ENCODE peak calls at places on chromosomes 1 and 21, in six cellular contexts. G is fibroblast of lung, X is SK-N-SH, L is stomach, H is adrenal gland, A is body of pancreas. R is an unnamed sample.

GRCh38 chr1:201377611-201378092 is at the start of gene TNNT2:
- DNase-seq in A (no peak), H (no peak), G (no peak), X (peak), L (no peak), R (no peak)

GRCh38 chr1:30903343-30904034 is 5.1 kb downstream of the SDC3 start:
- DNase-seq in X (no peak), G (peak), L (no peak), H (no peak), A (no peak), R (no peak)

GRCh38 chr1:156508205-156508954 is 7.8 kb upstream of the MEF2D start:
- DNase-seq in G (peak), A (no peak), X (no peak), H (peak), L (peak), R (no peak)

GRCh38 chr1:22418352-22418751 is 33.3 kb upstream of the ZBTB40 start:
- DNase-seq in G (no peak), H (no peak), A (no peak), X (no peak), L (no peak), R (no peak)

GRCh38 chr1:23615852-23616251 is 56.6 kb upstream of the ID3 start:
- DNase-seq in H (no peak), X (no peak), L (no peak), G (no peak), A (no peak), R (no peak)

GRCh38 chr21:42248783-42249597 is 30.1 kb downstream of the ABCG1 start:
- DNase-seq in H (no peak), G (no peak), A (no peak), X (no peak), L (no peak), R (no peak)

GRCh38 chr21:39123375-39123774 is 59.9 kb downstream of the PSMG1 start:
- DNase-seq in H (no peak), A (no peak), X (no peak), G (no peak), L (no peak), R (no peak)

GRCh38 chr21:30116474-30116873 is 50.1 kb downstream of the CLDN17 start:
- DNase-seq in L (no peak), A (no peak), X (no peak), G (no peak), H (no peak), R (no peak)

GRCh38 chr1:43441166-43441893 is 12.4 kb downstream of the HYI start:
- DNase-seq in A (no peak), H (peak), G (no peak), X (no peak), L (peak), R (no peak)

GRCh38 chr1:119227446-119227845 is 87.0 kb upstream of the WARS2 start:
- DNase-seq in L (no peak), A (no peak), X (no peak), G (no peak), H (no peak), R (no peak)

GRCh38 chr1:5765997-5766913 is 226.0 kb downstream of the NPHP4 start:
- DNase-seq in H (no peak), L (no peak), G (no peak), X (no peak), A (no peak), R (no peak)

GRCh38 chr1:212699104-212699838 is 369 bp downstream of the BATF3 start:
- DNase-seq in A (peak), X (peak), H (peak), G (peak), L (peak), R (peak)

GRCh38 chr1:231691618-231692259 is 65.1 kb downstream of the DISC1 start:
- DNase-seq in A (no peak), H (peak), L (no peak), G (peak), X (peak), R (peak)

GRCh38 chr1:172447641-172448040 is 3.8 kb upstream of the PIGC start:
- DNase-seq in G (no peak), X (no peak), A (no peak), H (peak), L (no peak), R (no peak)

GRCh38 chr1:6097824-6098223 is 52.1 kb downstream of the KCNAB2 start:
- DNase-seq in H (no peak), G (no peak), A (no peak), L (no peak), X (no peak), R (no peak)

GRCh38 chr1:22702255-22702654 is 8.4 kb upstream of the EPHB2 start:
- DNase-seq in X (no peak), G (no peak), A (no peak), L (no peak), H (no peak), R (no peak)

GRCh38 chr1:151840421-151840820 is 801 bp upstream of the C2CD4D start:
- DNase-seq in G (no peak), A (no peak), X (no peak), H (no peak), L (no peak), R (no peak)

GRCh38 chr1:41631971-41632370 is 147.5 kb upstream of the EDN2 start:
- DNase-seq in H (no peak), L (no peak), X (no peak), A (no peak), G (peak), R (no peak)

GRCh38 chr1:208221291-208221622 is 22.9 kb downstream of the PLXNA2 start:
- DNase-seq in X (no peak), A (no peak), H (no peak), G (no peak), L (no peak), R (no peak)

GRCh38 chr1:220741349-220741748 is 6.8 kb upstream of the MTARC2 start:
- DNase-seq in X (no peak), A (no peak), L (no peak), G (no peak), H (no peak), R (no peak)

GRCh38 chr1:65389296-65389695 is 31.2 kb upstream of the LEPR start:
- DNase-seq in A (no peak), X (no peak), H (no peak), G (peak), L (no peak), R (no peak)

GRCh38 chr1:181221078-181221477 is 132.6 kb downstream of the IER5 start:
- DNase-seq in L (no peak), G (no peak), X (no peak), A (no peak), H (no peak), R (no peak)

GRCh38 chr1:228902781-228903572 is 167.7 kb downstream of the RHOU start:
- DNase-seq in H (peak), G (peak), X (peak), A (peak), L (peak), R (peak)

GRCh38 chr1:177451191-177451590 is 280.4 kb downstream of the BRINP2 start:
- DNase-seq in X (no peak), A (no peak), H (no peak), G (peak), L (peak), R (no peak)

GRCh38 chr1:226602186-226603029 is 53.8 kb downstream of the STUM start:
- DNase-seq in A (peak), G (peak), H (no peak), X (no peak), L (no peak), R (peak)

GRCh38 chr1:203176744-203177460 is 1.3 kb upstream of the MYBPH start:
- DNase-seq in X (no peak), G (no peak), A (no peak), H (no peak), L (no peak), R (no peak)

GRCh38 chr1:184635347-184636155 is 119.1 kb downstream of the EDEM3 start:
- DNase-seq in G (no peak), A (no peak), X (no peak), H (no peak), L (no peak), R (no peak)

GRCh38 chr1:32142446-32143301 is 34.8 kb downstream of the KPNA6 start:
- DNase-seq in X (peak), L (peak), G (peak), H (peak), A (peak), R (peak)

GRCh38 chr1:179742717-179743678 is at the start of gene FAM163A:
- DNase-seq in X (peak), A (no peak), H (peak), G (no peak), L (no peak), R (no peak)

GRCh38 chr1:214816603-214817002 is 213.6 kb downstream of the CENPF start:
- DNase-seq in G (no peak), X (no peak), L (no peak), H (no peak), A (no peak), R (no peak)

GRCh38 chr21:45768741-45769049 is 125.2 kb downstream of the PCBP3 start:
- DNase-seq in L (no peak), A (no peak), X (peak), H (no peak), G (no peak), R (no peak)
- TF ChIP-seq CTCF in L (no peak), A (no peak), X (peak), H (no peak), G (no peak), R (no peak)

GRCh38 chr1:210085359-210085758 is 147.2 kb upstream of the SERTAD4 start:
- DNase-seq in X (no peak), G (no peak), L (no peak), A (no peak), H (no peak), R (no peak)

GRCh38 chr1:210087058-210087457 is 145.5 kb upstream of the SERTAD4 start:
- DNase-seq in H (no peak), A (no peak), X (no peak), G (no peak), L (no peak), R (no peak)

GRCh38 chr1:210076620-210077019 is 138.6 kb downstream of the SYT14 start:
- DNase-seq in G (peak), A (no peak), H (no peak), L (no peak), X (no peak), R (no peak)

DNA sequence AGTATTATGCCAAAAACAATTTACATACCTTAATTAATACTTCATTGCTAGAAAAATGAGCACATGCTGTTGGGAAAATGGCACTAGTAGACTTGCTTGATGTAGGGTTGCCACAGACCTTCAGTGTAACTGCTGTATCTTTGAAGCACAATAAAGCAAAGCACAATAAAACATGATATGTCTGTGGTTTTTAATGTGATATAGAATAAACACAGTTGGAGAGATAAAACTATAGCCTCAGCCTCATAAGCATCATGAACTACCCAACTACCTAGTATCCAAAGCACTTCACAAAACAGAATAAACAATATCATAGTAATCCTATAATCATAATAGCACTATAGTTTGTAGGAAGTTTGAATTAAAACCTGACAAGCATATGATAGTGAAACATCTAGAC is 143.5 kb downstream of the SYT14 start:
- DNase-seq in L (no peak), A (no peak), H (no peak), X (no peak), G (no peak), R (no peak)
- H3K27ac ChIP-seq in L (no peak), A (no peak), H (no peak), X (no peak), G (no peak), R (no peak)

GRCh38 chr1:91716339-91716738 is 169.6 kb downstream of the TGFBR3 start:
- DNase-seq in H (no peak), G (no peak), L (no peak), A (no peak), X (no peak), R (no peak)

GRCh38 chr1:91712393-91712792 is 173.6 kb downstream of the TGFBR3 start:
- DNase-seq in L (no peak), G (no peak), X (no peak), H (no peak), A (no peak), R (no peak)

GRCh38 chr1:91717839-91718238 is 168.1 kb downstream of the TGFBR3 start:
- DNase-seq in X (no peak), L (no peak), A (no peak), G (no peak), H (no peak), R (no peak)

GRCh38 chr1:91712981-91713841 is 172.7 kb downstream of the TGFBR3 start:
- DNase-seq in G (peak), L (no peak), A (no peak), X (no peak), H (no peak), R (no peak)

GRCh38 chr1:91714867-91715381 is 171.0 kb downstream of the TGFBR3 start:
- DNase-seq in X (no peak), H (no peak), G (no peak), A (no peak), L (no peak), R (no peak)
- TF ChIP-seq CTCF in X (no peak), H (no peak), G (no peak), A (no peak), L (no peak), R (no peak)

GRCh38 chr1:241423541-241424479 is 66.8 kb upstream of the RGS7 start:
- DNase-seq in A (peak), X (peak), G (peak), L (peak), H (peak), R (peak)

GRCh38 chr1:241419986-241420385 is 63.0 kb upstream of the RGS7 start:
- DNase-seq in L (no peak), A (no peak), H (no peak), X (no peak), G (no peak), R (no peak)

DNA sequence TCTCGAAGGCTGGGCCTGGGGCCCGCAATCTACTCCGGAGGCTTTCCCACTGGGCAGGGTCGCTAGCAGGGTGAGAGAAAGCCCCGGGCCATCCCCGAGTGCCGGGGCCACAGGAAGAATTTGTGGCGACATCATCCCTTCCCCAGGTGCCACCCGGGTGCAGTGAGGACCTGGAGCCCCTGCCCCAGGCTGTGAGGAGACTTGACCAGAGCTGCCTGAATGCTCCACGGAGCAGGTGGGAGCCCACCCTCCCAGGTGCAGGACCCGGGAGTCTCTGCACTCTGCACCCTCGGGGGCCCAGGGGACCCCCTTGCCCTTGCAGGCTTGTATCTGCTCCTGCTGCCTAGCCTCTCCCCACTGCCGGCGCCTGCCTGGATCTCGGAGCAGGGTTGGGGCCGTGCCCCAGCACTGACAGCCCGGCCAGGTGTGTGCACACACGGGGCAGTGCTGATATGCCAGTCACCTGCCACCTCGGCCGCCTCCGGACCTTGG is 67.5 kb upstream of the RGS7 start:
- DNase-seq in L (peak), X (no peak), H (no peak), G (no peak), A (no peak), R (no peak)
- H3K27ac ChIP-seq in L (no peak), X (no peak), H (no peak), G (peak), A (no peak), R (no peak)

GRCh38 chr1:1311107-1312104 is 3.0 kb downstream of the PUSL1 start:
- DNase-seq in A (no peak), X (no peak), G (no peak), H (no peak), L (no peak), R (no peak)

GRCh38 chr1:1312450-1313314 is 4.3 kb downstream of the PUSL1 start:
- DNase-seq in A (no peak), L (no peak), X (no peak), G (no peak), H (no peak), R (no peak)

GRCh38 chr1:1308756-1309524 is 543 bp downstream of the PUSL1 start:
- DNase-seq in X (peak), A (peak), G (no peak), L (no peak), H (peak), R (no peak)

GRCh38 chr1:1309525-1310385 is 1.4 kb downstream of the PUSL1 start:
- DNase-seq in G (no peak), A (no peak), X (no peak), H (no peak), L (no peak), R (no peak)

GRCh38 chr1:1310476-1311053 is 2.2 kb downstream of the PUSL1 start:
- DNase-seq in G (no peak), X (no peak), H (no peak), L (no peak), A (no peak), R (no peak)
- TF ChIP-seq CTCF in G (no peak), X (no peak), H (no peak), L (no peak), A (no peak), R (no peak)

DNA sequence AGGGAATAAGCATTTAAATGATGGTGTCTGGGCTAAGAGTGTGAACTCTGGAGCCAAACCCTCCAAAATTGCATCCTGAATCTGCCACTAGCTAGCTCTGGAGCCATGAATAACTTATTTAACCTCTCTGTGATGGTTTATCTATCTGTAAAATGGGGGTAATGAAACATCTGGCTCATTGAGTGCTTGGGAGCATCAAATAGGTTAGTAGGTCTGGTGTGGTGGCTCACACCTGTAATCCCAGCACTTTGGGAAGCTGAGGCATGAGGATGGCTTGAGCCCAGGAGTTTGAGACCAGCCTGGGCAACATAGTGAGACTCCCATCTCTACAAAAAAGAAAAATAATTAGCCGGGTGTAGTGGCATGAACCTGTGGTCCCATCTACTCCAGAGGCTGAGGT is 42.8 kb downstream of the KIF1B start:
- DNase-seq in X (no peak), G (no peak), H (no peak), L (no peak), A (no peak), R (no peak)
- H3K27ac ChIP-seq in X (no peak), G (peak), H (peak), L (peak), A (no peak), R (no peak)